ENCODE peak calls at places on chromosome 3, in ten cellular contexts. One of them, this sample, is unnamed.

GRCh38 chr3:100158877-100159563 is 44.7 kb upstream of the FILIP1L start:
- DNase-seq in tibial artery: no peak
- DNase-seq in epithelial cell of esophagus: no peak
- DNase-seq in HL-60: no peak
- DNase-seq in CD4-positive, alpha-beta T cell: no peak
- DNase-seq in dorsolateral prefrontal cortex: no peak
- DNase-seq in psoas muscle: no peak
- DNase-seq in endothelial cell: no peak
- DNase-seq in OCI-LY7: no peak
- DNase-seq in body of pancreas: no peak
- DNase-seq in this sample: no peak

GRCh38 chr3:102484384-102484783 is 49.6 kb downstream of the ZPLD1 start:
- DNase-seq in tibial artery: no peak
- DNase-seq in epithelial cell of esophagus: no peak
- DNase-seq in HL-60: no peak
- DNase-seq in CD4-positive, alpha-beta T cell: no peak
- DNase-seq in dorsolateral prefrontal cortex: no peak
- DNase-seq in psoas muscle: no peak
- DNase-seq in endothelial cell: no peak
- DNase-seq in OCI-LY7: no peak
- DNase-seq in body of pancreas: no peak
- DNase-seq in this sample: no peak

GRCh38 chr3:129119365-129120100 is 2.1 kb downstream of the RAB43 start:
- DNase-seq in tibial artery: no peak
- DNase-seq in epithelial cell of esophagus: peak; percentile 16
- DNase-seq in HL-60: peak; percentile 44
- DNase-seq in CD4-positive, alpha-beta T cell: peak; percentile 8
- DNase-seq in dorsolateral prefrontal cortex: no peak
- DNase-seq in psoas muscle: no peak
- DNase-seq in endothelial cell: no peak
- DNase-seq in OCI-LY7: no peak
- DNase-seq in body of pancreas: peak; percentile 60
- DNase-seq in this sample: no peak

GRCh38 chr3:87987952-87988351 is 70.9 kb downstream of the CGGBP1 start:
- DNase-seq in tibial artery: no peak
- DNase-seq in epithelial cell of esophagus: no peak
- DNase-seq in HL-60: no peak
- DNase-seq in CD4-positive, alpha-beta T cell: no peak
- DNase-seq in dorsolateral prefrontal cortex: no peak
- DNase-seq in psoas muscle: no peak
- DNase-seq in endothelial cell: no peak
- DNase-seq in OCI-LY7: no peak
- DNase-seq in body of pancreas: no peak
- DNase-seq in this sample: no peak

GRCh38 chr3:103126111-103126510 is 691.3 kb downstream of the ZPLD1 start:
- DNase-seq in tibial artery: no peak
- DNase-seq in epithelial cell of esophagus: no peak
- DNase-seq in HL-60: no peak
- DNase-seq in CD4-positive, alpha-beta T cell: no peak
- DNase-seq in dorsolateral prefrontal cortex: no peak
- DNase-seq in psoas muscle: no peak
- DNase-seq in endothelial cell: no peak
- DNase-seq in OCI-LY7: no peak
- DNase-seq in body of pancreas: no peak
- DNase-seq in this sample: no peak

GRCh38 chr3:59101091-59101738 is 51.4 kb upstream of the CFAP20DC start:
- DNase-seq in tibial artery: no peak
- DNase-seq in epithelial cell of esophagus: peak; percentile 95
- DNase-seq in HL-60: no peak
- DNase-seq in CD4-positive, alpha-beta T cell: no peak
- DNase-seq in dorsolateral prefrontal cortex: no peak
- DNase-seq in psoas muscle: no peak
- DNase-seq in endothelial cell: no peak
- DNase-seq in OCI-LY7: no peak
- DNase-seq in body of pancreas: no peak
- DNase-seq in this sample: no peak

GRCh38 chr3:142447308-142447851 is 457 bp downstream of the XRN1 start:
- DNase-seq in tibial artery: peak; percentile 28
- DNase-seq in epithelial cell of esophagus: peak; percentile 43
- DNase-seq in HL-60: peak; percentile 34
- DNase-seq in CD4-positive, alpha-beta T cell: peak; percentile 22
- DNase-seq in dorsolateral prefrontal cortex: peak; percentile 47
- DNase-seq in psoas muscle: peak; percentile 68
- DNase-seq in endothelial cell: peak; percentile 31
- DNase-seq in OCI-LY7: peak; percentile 55
- DNase-seq in body of pancreas: peak; percentile 38
- DNase-seq in this sample: peak; percentile 45

GRCh38 chr3:78855190-78855589 is 912.6 kb downstream of the ROBO1 start:
- DNase-seq in tibial artery: no peak
- DNase-seq in epithelial cell of esophagus: no peak
- DNase-seq in HL-60: no peak
- DNase-seq in CD4-positive, alpha-beta T cell: no peak
- DNase-seq in dorsolateral prefrontal cortex: no peak
- DNase-seq in psoas muscle: no peak
- DNase-seq in endothelial cell: no peak
- DNase-seq in OCI-LY7: no peak
- DNase-seq in body of pancreas: no peak
- DNase-seq in this sample: no peak

GRCh38 chr3:141104151-141104741 is 53.1 kb downstream of the SPSB4 start:
- DNase-seq in tibial artery: no peak
- DNase-seq in epithelial cell of esophagus: no peak
- DNase-seq in HL-60: no peak
- DNase-seq in CD4-positive, alpha-beta T cell: no peak
- DNase-seq in dorsolateral prefrontal cortex: no peak
- DNase-seq in psoas muscle: peak; percentile 35
- DNase-seq in endothelial cell: no peak
- DNase-seq in OCI-LY7: no peak
- DNase-seq in body of pancreas: peak; percentile 90
- DNase-seq in this sample: no peak

GRCh38 chr3:113249111-113249510 is 37.8 kb downstream of the BOC start:
- DNase-seq in tibial artery: no peak
- DNase-seq in epithelial cell of esophagus: peak; percentile 84
- DNase-seq in HL-60: no peak
- DNase-seq in CD4-positive, alpha-beta T cell: no peak
- DNase-seq in dorsolateral prefrontal cortex: no peak
- DNase-seq in psoas muscle: no peak
- DNase-seq in endothelial cell: no peak
- DNase-seq in OCI-LY7: no peak
- DNase-seq in body of pancreas: no peak
- DNase-seq in this sample: no peak

GRCh38 chr3:124850633-124851032 is 36.5 kb downstream of the ITGB5 start:
- DNase-seq in tibial artery: peak; percentile 69
- DNase-seq in epithelial cell of esophagus: no peak
- DNase-seq in HL-60: no peak
- DNase-seq in CD4-positive, alpha-beta T cell: no peak
- DNase-seq in dorsolateral prefrontal cortex: no peak
- DNase-seq in psoas muscle: peak; percentile 59
- DNase-seq in endothelial cell: no peak
- DNase-seq in OCI-LY7: no peak
- DNase-seq in body of pancreas: no peak
- DNase-seq in this sample: no peak
- TF ChIP-seq CTCF in tibial artery: no peak
- TF ChIP-seq CTCF in epithelial cell of esophagus: no peak
- TF ChIP-seq CTCF in HL-60: no peak
- TF ChIP-seq CTCF in CD4-positive, alpha-beta T cell: no peak
- TF ChIP-seq CTCF in dorsolateral prefrontal cortex: no peak
- TF ChIP-seq CTCF in psoas muscle: no peak
- TF ChIP-seq CTCF in endothelial cell: no peak
- TF ChIP-seq CTCF in OCI-LY7: no peak
- TF ChIP-seq CTCF in body of pancreas: no peak
- TF ChIP-seq CTCF in this sample: no peak

GRCh38 chr3:161101609-161102008 is 3.5 kb downstream of the B3GALNT1 start:
- DNase-seq in tibial artery: no peak
- DNase-seq in epithelial cell of esophagus: no peak
- DNase-seq in HL-60: no peak
- DNase-seq in CD4-positive, alpha-beta T cell: no peak
- DNase-seq in dorsolateral prefrontal cortex: no peak
- DNase-seq in psoas muscle: no peak
- DNase-seq in endothelial cell: no peak
- DNase-seq in OCI-LY7: no peak
- DNase-seq in body of pancreas: no peak
- DNase-seq in this sample: no peak

GRCh38 chr3:161100994-161101393 is 4.2 kb downstream of the B3GALNT1 start:
- DNase-seq in tibial artery: no peak
- DNase-seq in epithelial cell of esophagus: no peak
- DNase-seq in HL-60: no peak
- DNase-seq in CD4-positive, alpha-beta T cell: no peak
- DNase-seq in dorsolateral prefrontal cortex: no peak
- DNase-seq in psoas muscle: no peak
- DNase-seq in endothelial cell: no peak
- DNase-seq in OCI-LY7: no peak
- DNase-seq in body of pancreas: peak; percentile 21
- DNase-seq in this sample: no peak

DNA sequence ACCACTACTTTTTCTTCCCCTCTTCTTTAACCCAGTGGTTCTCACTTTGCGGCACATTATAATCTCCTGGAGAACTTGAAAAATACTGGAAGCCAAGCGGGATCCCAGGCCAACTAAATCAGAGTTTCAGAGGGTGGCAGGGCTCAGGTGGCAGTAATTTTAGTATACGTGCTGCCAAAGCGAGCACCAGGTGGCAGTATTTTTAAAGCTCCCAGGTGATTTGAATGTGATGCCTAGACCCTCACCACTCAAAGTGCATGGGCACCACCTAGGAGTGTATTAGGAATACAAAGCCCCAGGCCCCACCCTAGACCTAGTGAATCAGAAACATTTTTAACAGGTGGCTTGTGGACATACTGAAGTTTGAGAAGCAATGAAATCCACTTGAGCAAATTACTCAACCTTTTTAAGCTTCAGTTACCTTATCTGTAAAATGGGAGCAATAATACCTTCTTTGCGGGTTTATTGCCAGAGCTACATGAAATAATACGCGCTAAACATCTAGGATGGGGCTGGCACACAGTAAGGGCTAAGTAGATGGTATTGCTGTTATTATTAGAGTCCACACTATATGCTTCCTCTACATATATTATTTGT is 8.3 kb downstream of the B3GALNT1 start:
- DNase-seq in tibial artery: no peak
- DNase-seq in epithelial cell of esophagus: peak; percentile 44
- DNase-seq in HL-60: peak; percentile 6
- DNase-seq in CD4-positive, alpha-beta T cell: no peak
- DNase-seq in dorsolateral prefrontal cortex: no peak
- DNase-seq in psoas muscle: no peak
- DNase-seq in endothelial cell: peak; percentile 13
- DNase-seq in OCI-LY7: peak; percentile 62
- DNase-seq in body of pancreas: peak; percentile 45
- DNase-seq in this sample: no peak
- TF ChIP-seq CTCF in tibial artery: no peak
- TF ChIP-seq CTCF in epithelial cell of esophagus: peak; percentile 54
- TF ChIP-seq CTCF in HL-60: no peak
- TF ChIP-seq CTCF in CD4-positive, alpha-beta T cell: peak; percentile 39
- TF ChIP-seq CTCF in dorsolateral prefrontal cortex: no peak
- TF ChIP-seq CTCF in psoas muscle: no peak
- TF ChIP-seq CTCF in endothelial cell: peak; percentile 20
- TF ChIP-seq CTCF in OCI-LY7: peak; percentile 84
- TF ChIP-seq CTCF in body of pancreas: peak; percentile 37
- TF ChIP-seq CTCF in this sample: peak; percentile 27

DNA sequence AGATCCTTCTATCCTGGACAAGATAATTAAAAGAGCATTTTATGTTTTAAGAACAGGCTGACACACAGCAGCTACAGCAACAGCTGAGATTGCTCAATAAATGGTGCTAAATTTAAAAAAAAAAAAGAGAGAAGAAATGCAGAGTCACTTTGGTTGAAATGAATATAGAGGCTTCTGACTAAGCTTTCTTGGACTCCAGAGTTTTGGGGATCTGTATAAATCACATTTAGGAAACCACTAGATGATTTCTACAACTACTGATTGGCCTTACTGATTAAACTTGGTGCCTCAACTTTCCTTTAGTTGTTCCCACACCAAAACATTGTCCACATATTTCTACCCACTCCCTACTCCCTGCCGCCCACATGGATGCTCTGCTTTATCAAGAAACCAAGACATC is 132.9 kb upstream of the ZBTB20 start:
- DNase-seq in tibial artery: no peak
- DNase-seq in epithelial cell of esophagus: no peak
- DNase-seq in HL-60: no peak
- DNase-seq in CD4-positive, alpha-beta T cell: no peak
- DNase-seq in dorsolateral prefrontal cortex: no peak
- DNase-seq in psoas muscle: no peak
- DNase-seq in endothelial cell: no peak
- DNase-seq in OCI-LY7: no peak
- DNase-seq in body of pancreas: no peak
- DNase-seq in this sample: no peak
- TF ChIP-seq CTCF in tibial artery: no peak
- TF ChIP-seq CTCF in epithelial cell of esophagus: no peak
- TF ChIP-seq CTCF in HL-60: no peak
- TF ChIP-seq CTCF in CD4-positive, alpha-beta T cell: no peak
- TF ChIP-seq CTCF in dorsolateral prefrontal cortex: no peak
- TF ChIP-seq CTCF in psoas muscle: no peak
- TF ChIP-seq CTCF in endothelial cell: no peak
- TF ChIP-seq CTCF in OCI-LY7: no peak
- TF ChIP-seq CTCF in body of pancreas: no peak
- TF ChIP-seq CTCF in this sample: no peak

DNA sequence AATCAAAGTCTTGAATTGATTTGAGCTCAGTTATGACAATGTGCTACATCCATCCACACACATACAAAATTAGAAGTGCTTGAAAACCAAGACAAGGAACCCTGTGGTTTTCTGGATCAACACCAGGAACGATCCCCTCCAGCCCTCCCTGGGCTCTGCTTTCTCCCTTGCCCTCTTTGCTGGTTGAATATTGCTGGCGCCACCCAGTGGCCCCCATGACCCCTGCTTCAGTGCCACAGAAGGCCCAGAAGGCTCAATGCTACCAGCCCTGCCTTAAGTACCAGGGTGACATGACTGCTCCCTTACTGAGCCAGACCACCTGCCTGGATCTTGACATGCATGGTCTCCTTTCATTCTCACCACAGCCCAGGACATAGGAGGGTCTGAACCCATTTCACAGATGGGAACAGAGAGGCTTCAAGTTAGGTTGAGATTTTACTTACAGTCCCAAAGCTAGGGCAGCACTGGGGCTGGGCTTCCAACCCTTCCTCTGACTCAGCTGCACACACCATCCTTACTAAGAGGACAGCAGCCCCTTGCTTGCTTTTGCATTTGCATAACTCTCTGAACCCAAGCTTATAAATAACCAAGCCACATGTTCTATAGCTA is 15.0 kb downstream of the IL12A start:
- DNase-seq in tibial artery: no peak
- DNase-seq in epithelial cell of esophagus: peak; percentile 58
- DNase-seq in HL-60: peak; percentile 45
- DNase-seq in CD4-positive, alpha-beta T cell: peak; percentile 7
- DNase-seq in dorsolateral prefrontal cortex: peak; percentile 75
- DNase-seq in psoas muscle: peak; percentile 55
- DNase-seq in endothelial cell: peak; percentile 74
- DNase-seq in OCI-LY7: peak; percentile 23
- DNase-seq in body of pancreas: peak; percentile 31
- DNase-seq in this sample: peak; percentile 60
- TF ChIP-seq CTCF in tibial artery: peak; percentile 28
- TF ChIP-seq CTCF in epithelial cell of esophagus: peak; percentile 47
- TF ChIP-seq CTCF in HL-60: peak; percentile 28
- TF ChIP-seq CTCF in CD4-positive, alpha-beta T cell: no peak
- TF ChIP-seq CTCF in dorsolateral prefrontal cortex: peak; percentile 82
- TF ChIP-seq CTCF in psoas muscle: peak; percentile 52
- TF ChIP-seq CTCF in endothelial cell: peak; percentile 33
- TF ChIP-seq CTCF in OCI-LY7: peak; percentile 76
- TF ChIP-seq CTCF in body of pancreas: peak; percentile 30
- TF ChIP-seq CTCF in this sample: peak; percentile 84